ENCODE peak calls at places on chromosomes 3 and 15, in ten cellular contexts. One of them, this sample, is unnamed.

GRCh38 chr15:59232476-59232875 is 25.8 kb downstream of the LDHAL6B start:
- DNase-seq in H1: no peak
- DNase-seq in HepG2: no peak
- DNase-seq in HL-60: no peak
- DNase-seq in esophagus muscularis mucosa: peak
- DNase-seq in spleen: no peak
- DNase-seq in stomach: no peak
- DNase-seq in K562: no peak
- DNase-seq in sigmoid colon: no peak
- DNase-seq in transverse colon: no peak
- DNase-seq in this sample: no peak

GRCh38 chr15:75043509-75044257 is 20.3 kb downstream of the PPCDC start:
- DNase-seq in spleen: peak
- DNase-seq in transverse colon: peak
- DNase-seq in K562: peak
- DNase-seq in HL-60: peak
- DNase-seq in H1: no peak
- DNase-seq in HepG2: peak
- DNase-seq in stomach: peak
- DNase-seq in sigmoid colon: peak
- DNase-seq in esophagus muscularis mucosa: peak
- DNase-seq in this sample: no peak

GRCh38 chr3:48129921-48130320 is 58.3 kb downstream of the CDC25A start:
- DNase-seq in HL-60: no peak
- DNase-seq in sigmoid colon: no peak
- DNase-seq in H1: no peak
- DNase-seq in HepG2: no peak
- DNase-seq in stomach: no peak
- DNase-seq in transverse colon: no peak
- DNase-seq in K562: no peak
- DNase-seq in esophagus muscularis mucosa: no peak
- DNase-seq in spleen: no peak
- DNase-seq in this sample: no peak

GRCh38 chr15:59362339-59362738 is 10.3 kb downstream of the MYO1E start:
- DNase-seq in sigmoid colon: no peak
- DNase-seq in K562: no peak
- DNase-seq in transverse colon: no peak
- DNase-seq in spleen: no peak
- DNase-seq in HL-60: no peak
- DNase-seq in stomach: no peak
- DNase-seq in HepG2: no peak
- DNase-seq in H1: no peak
- DNase-seq in esophagus muscularis mucosa: no peak
- DNase-seq in this sample: no peak

GRCh38 chr3:58004972-58005371 is 3.2 kb upstream of the FLNB start:
- DNase-seq in K562: no peak
- DNase-seq in sigmoid colon: no peak
- DNase-seq in spleen: no peak
- DNase-seq in esophagus muscularis mucosa: no peak
- DNase-seq in HL-60: no peak
- DNase-seq in stomach: no peak
- DNase-seq in HepG2: no peak
- DNase-seq in transverse colon: no peak
- DNase-seq in H1: no peak
- DNase-seq in this sample: no peak

GRCh38 chr3:25495726-25496125 is 67.7 kb downstream of the RARB start:
- DNase-seq in spleen: no peak
- DNase-seq in HepG2: no peak
- DNase-seq in H1: no peak
- DNase-seq in K562: no peak
- DNase-seq in HL-60: no peak
- DNase-seq in transverse colon: no peak
- DNase-seq in stomach: no peak
- DNase-seq in sigmoid colon: no peak
- DNase-seq in esophagus muscularis mucosa: no peak
- DNase-seq in this sample: no peak

GRCh38 chr15:101637549-101638318 is 14.4 kb downstream of the TM2D3 start:
- DNase-seq in H1: no peak
- DNase-seq in transverse colon: peak
- DNase-seq in HL-60: no peak
- DNase-seq in esophagus muscularis mucosa: peak
- DNase-seq in sigmoid colon: no peak
- DNase-seq in stomach: no peak
- DNase-seq in HepG2: no peak
- DNase-seq in spleen: no peak
- DNase-seq in K562: no peak
- DNase-seq in this sample: no peak

GRCh38 chr15:89993344-89993743 is 7.8 kb upstream of the ZNF710 start:
- DNase-seq in H1: no peak
- DNase-seq in HepG2: no peak
- DNase-seq in stomach: no peak
- DNase-seq in spleen: no peak
- DNase-seq in sigmoid colon: no peak
- DNase-seq in HL-60: peak
- DNase-seq in transverse colon: no peak
- DNase-seq in K562: no peak
- DNase-seq in esophagus muscularis mucosa: no peak
- DNase-seq in this sample: no peak

GRCh38 chr3:166955549-166955948 is 424.5 kb downstream of the ZBBX start:
- DNase-seq in transverse colon: no peak
- DNase-seq in HL-60: no peak
- DNase-seq in K562: no peak
- DNase-seq in HepG2: no peak
- DNase-seq in H1: no peak
- DNase-seq in esophagus muscularis mucosa: no peak
- DNase-seq in spleen: peak
- DNase-seq in stomach: no peak
- DNase-seq in sigmoid colon: no peak
- DNase-seq in this sample: no peak

GRCh38 chr3:138465927-138466326 is 31.5 kb downstream of the ESYT3 start:
- DNase-seq in H1: no peak
- DNase-seq in K562: no peak
- DNase-seq in spleen: no peak
- DNase-seq in HepG2: no peak
- DNase-seq in HL-60: no peak
- DNase-seq in transverse colon: no peak
- DNase-seq in stomach: no peak
- DNase-seq in sigmoid colon: no peak
- DNase-seq in esophagus muscularis mucosa: peak
- DNase-seq in this sample: no peak

GRCh38 chr3:27134165-27134796 is 234.9 kb downstream of the NEK10 start:
- DNase-seq in sigmoid colon: peak
- DNase-seq in HL-60: peak
- DNase-seq in stomach: peak
- DNase-seq in K562: peak
- DNase-seq in H1: peak
- DNase-seq in transverse colon: peak
- DNase-seq in spleen: peak
- DNase-seq in HepG2: peak
- DNase-seq in esophagus muscularis mucosa: no peak
- DNase-seq in this sample: no peak

GRCh38 chr3:16896094-16896627 is 11.4 kb downstream of the PLCL2 start:
- DNase-seq in H1: no peak
- DNase-seq in esophagus muscularis mucosa: no peak
- DNase-seq in sigmoid colon: no peak
- DNase-seq in stomach: no peak
- DNase-seq in HepG2: no peak
- DNase-seq in transverse colon: no peak
- DNase-seq in K562: no peak
- DNase-seq in HL-60: no peak
- DNase-seq in spleen: no peak
- DNase-seq in this sample: no peak

GRCh38 chr3:16899919-16900318 is 15.2 kb downstream of the PLCL2 start:
- DNase-seq in stomach: no peak
- DNase-seq in sigmoid colon: no peak
- DNase-seq in esophagus muscularis mucosa: no peak
- DNase-seq in K562: no peak
- DNase-seq in H1: no peak
- DNase-seq in HepG2: no peak
- DNase-seq in transverse colon: no peak
- DNase-seq in HL-60: no peak
- DNase-seq in spleen: no peak
- DNase-seq in this sample: no peak

GRCh38 chr3:16896820-16897219 is 12.1 kb downstream of the PLCL2 start:
- DNase-seq in esophagus muscularis mucosa: no peak
- DNase-seq in transverse colon: no peak
- DNase-seq in sigmoid colon: no peak
- DNase-seq in K562: no peak
- DNase-seq in H1: no peak
- DNase-seq in HL-60: no peak
- DNase-seq in stomach: no peak
- DNase-seq in HepG2: no peak
- DNase-seq in spleen: no peak
- DNase-seq in this sample: no peak

GRCh38 chr3:16898595-16899395 is 14.0 kb downstream of the PLCL2 start:
- DNase-seq in transverse colon: no peak
- DNase-seq in K562: no peak
- DNase-seq in HepG2: no peak
- DNase-seq in esophagus muscularis mucosa: no peak
- DNase-seq in H1: no peak
- DNase-seq in HL-60: no peak
- DNase-seq in stomach: no peak
- DNase-seq in sigmoid colon: no peak
- DNase-seq in spleen: no peak
- DNase-seq in this sample: no peak

DNA sequence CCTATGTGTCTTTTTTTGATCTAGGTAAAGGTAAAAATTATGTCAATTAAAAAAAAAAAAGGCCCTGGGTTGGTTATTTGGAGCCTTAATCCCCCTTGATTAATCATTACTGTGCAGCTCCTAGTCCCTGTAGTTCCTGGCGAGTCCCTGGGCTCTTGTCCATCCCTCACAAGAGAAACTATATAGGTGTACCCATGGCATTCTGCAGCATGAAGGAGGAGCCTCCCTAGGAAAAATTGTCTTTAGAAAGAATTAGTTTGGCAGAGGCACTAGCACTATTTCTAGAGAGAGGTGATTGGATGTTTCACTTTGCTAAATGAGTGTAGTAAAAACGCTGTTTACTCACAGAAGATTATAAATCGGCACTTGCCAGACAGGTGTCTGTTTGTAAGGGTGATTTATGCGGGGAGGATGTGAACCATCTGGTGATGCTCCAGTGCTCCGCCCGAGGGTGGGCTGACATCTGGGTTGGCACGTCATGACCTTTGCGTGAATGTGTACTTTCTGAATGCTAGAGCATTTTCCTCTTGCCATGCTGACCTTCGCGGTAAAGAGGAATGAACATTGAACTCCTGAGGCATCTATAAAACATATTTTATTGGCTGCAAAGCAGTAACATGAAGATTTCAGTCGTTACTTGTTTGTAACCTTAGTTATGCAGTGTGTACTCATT is 12.6 kb downstream of the PLCL2 start:
- DNase-seq in H1: no peak
- DNase-seq in transverse colon: peak
- DNase-seq in HepG2: no peak
- DNase-seq in K562: no peak
- DNase-seq in stomach: no peak
- DNase-seq in spleen: peak
- DNase-seq in HL-60: no peak
- DNase-seq in sigmoid colon: no peak
- DNase-seq in esophagus muscularis mucosa: no peak
- DNase-seq in this sample: no peak
- TF ChIP-seq POLR2AphosphoS5 in H1: no peak
- TF ChIP-seq POLR2AphosphoS5 in transverse colon: peak
- TF ChIP-seq POLR2AphosphoS5 in HepG2: no peak
- TF ChIP-seq POLR2AphosphoS5 in K562: no peak
- TF ChIP-seq POLR2AphosphoS5 in stomach: no peak
- TF ChIP-seq POLR2AphosphoS5 in spleen: peak
- TF ChIP-seq POLR2AphosphoS5 in HL-60: no peak
- TF ChIP-seq POLR2AphosphoS5 in sigmoid colon: no peak
- TF ChIP-seq POLR2AphosphoS5 in esophagus muscularis mucosa: no peak
- TF ChIP-seq POLR2AphosphoS5 in this sample: no peak

DNA sequence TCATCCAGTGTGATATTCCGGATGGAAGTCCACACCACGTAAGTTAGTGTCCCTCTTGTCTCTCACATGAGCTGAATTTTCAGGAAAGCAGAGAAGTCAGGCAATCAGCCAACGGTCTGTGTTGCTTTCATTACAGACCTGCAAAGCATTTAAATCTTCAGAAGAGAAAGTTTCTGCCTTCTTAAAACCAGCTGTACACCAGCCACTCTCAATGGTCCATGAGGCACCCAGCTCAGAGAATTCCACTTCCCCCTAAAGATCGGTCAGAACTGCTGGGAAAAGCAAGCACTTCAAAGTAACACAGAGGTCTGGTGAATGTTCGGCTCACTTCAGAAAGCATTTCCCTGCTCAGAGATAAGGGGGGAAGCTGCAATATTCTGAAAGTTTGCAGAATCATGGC is 903.7 kb downstream of the EPHA3 start:
- DNase-seq in stomach: no peak
- DNase-seq in HepG2: no peak
- DNase-seq in esophagus muscularis mucosa: no peak
- DNase-seq in sigmoid colon: no peak
- DNase-seq in spleen: no peak
- DNase-seq in transverse colon: no peak
- DNase-seq in HL-60: no peak
- DNase-seq in K562: no peak
- DNase-seq in H1: no peak
- DNase-seq in this sample: no peak
- TF ChIP-seq POLR2AphosphoS5 in stomach: no peak
- TF ChIP-seq POLR2AphosphoS5 in HepG2: no peak
- TF ChIP-seq POLR2AphosphoS5 in esophagus muscularis mucosa: no peak
- TF ChIP-seq POLR2AphosphoS5 in sigmoid colon: no peak
- TF ChIP-seq POLR2AphosphoS5 in spleen: no peak
- TF ChIP-seq POLR2AphosphoS5 in transverse colon: no peak
- TF ChIP-seq POLR2AphosphoS5 in HL-60: no peak
- TF ChIP-seq POLR2AphosphoS5 in K562: no peak
- TF ChIP-seq POLR2AphosphoS5 in H1: no peak
- TF ChIP-seq POLR2AphosphoS5 in this sample: no peak

GRCh38 chr15:70775160-70775559 is 11.8 kb upstream of the UACA start:
- DNase-seq in spleen: no peak
- DNase-seq in HepG2: no peak
- DNase-seq in esophagus muscularis mucosa: no peak
- DNase-seq in HL-60: no peak
- DNase-seq in stomach: no peak
- DNase-seq in sigmoid colon: no peak
- DNase-seq in K562: no peak
- DNase-seq in H1: no peak
- DNase-seq in transverse colon: no peak
- DNase-seq in this sample: no peak
- TF ChIP-seq POLR2AphosphoS5 in spleen: no peak
- TF ChIP-seq POLR2AphosphoS5 in HepG2: no peak
- TF ChIP-seq POLR2AphosphoS5 in esophagus muscularis mucosa: no peak
- TF ChIP-seq POLR2AphosphoS5 in HL-60: no peak
- TF ChIP-seq POLR2AphosphoS5 in stomach: no peak
- TF ChIP-seq POLR2AphosphoS5 in sigmoid colon: no peak
- TF ChIP-seq POLR2AphosphoS5 in K562: no peak
- TF ChIP-seq POLR2AphosphoS5 in H1: no peak
- TF ChIP-seq POLR2AphosphoS5 in transverse colon: no peak
- TF ChIP-seq POLR2AphosphoS5 in this sample: no peak

DNA sequence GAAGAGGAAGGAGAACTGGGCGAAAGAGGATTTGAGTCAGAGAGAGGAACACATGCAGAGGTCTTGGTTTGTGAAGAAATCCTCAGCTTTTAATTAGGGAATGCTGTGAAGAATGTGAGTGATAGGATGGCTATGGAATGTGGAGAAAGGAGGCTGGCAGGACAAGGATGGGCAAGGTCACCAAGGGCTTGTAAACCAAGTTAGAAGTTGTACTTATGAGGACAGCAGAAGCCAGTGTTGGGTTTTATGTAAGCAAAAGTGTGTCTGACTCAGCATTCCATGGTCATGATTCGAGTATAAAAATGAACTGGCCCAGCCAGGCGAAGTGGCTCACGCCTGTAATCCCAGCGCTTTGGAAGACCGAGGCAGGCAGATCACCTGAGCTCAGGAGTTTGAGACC is 59.9 kb upstream of the IL12A start:
- DNase-seq in spleen: no peak
- DNase-seq in K562: no peak
- DNase-seq in esophagus muscularis mucosa: peak
- DNase-seq in HL-60: no peak
- DNase-seq in H1: no peak
- DNase-seq in stomach: no peak
- DNase-seq in HepG2: no peak
- DNase-seq in transverse colon: no peak
- DNase-seq in sigmoid colon: no peak
- DNase-seq in this sample: no peak
- TF ChIP-seq POLR2AphosphoS5 in spleen: no peak
- TF ChIP-seq POLR2AphosphoS5 in K562: no peak
- TF ChIP-seq POLR2AphosphoS5 in esophagus muscularis mucosa: no peak
- TF ChIP-seq POLR2AphosphoS5 in HL-60: no peak
- TF ChIP-seq POLR2AphosphoS5 in H1: no peak
- TF ChIP-seq POLR2AphosphoS5 in stomach: no peak
- TF ChIP-seq POLR2AphosphoS5 in HepG2: no peak
- TF ChIP-seq POLR2AphosphoS5 in transverse colon: no peak
- TF ChIP-seq POLR2AphosphoS5 in sigmoid colon: no peak
- TF ChIP-seq POLR2AphosphoS5 in this sample: no peak

This sample was measured in SK-N-MC.